ENCODE peak calls at places on chromosomes 16 and 17, in nine cellular contexts. M, D, P, B, G, O, K, R and Y are unnamed samples.

GRCh38 chr16:13958438-13958837 is 38.5 kb downstream of the ERCC4 start:
- DNase-seq in M (no peak), D (no peak), O (no peak), B (peak), R (no peak), K (no peak), P (peak), G (no peak), Y (no peak)

GRCh38 chr17:29789186-29790170 is 140.6 kb downstream of the SSH2 start:
- DNase-seq in B (no peak), K (peak), D (no peak), M (no peak), G (no peak), R (no peak), O (no peak), P (no peak), Y (peak)

GRCh38 chr16:50657251-50657650 is 23.9 kb downstream of the SNX20 start:
- DNase-seq in P (peak), B (no peak), R (no peak), M (no peak), G (no peak), O (no peak), K (no peak), D (no peak), Y (no peak)

GRCh38 chr16:81864646-81865382 is 85.7 kb downstream of the PLCG2 start:
- DNase-seq in B (no peak), O (no peak), G (no peak), R (no peak), M (no peak), K (no peak), P (no peak), D (no peak), Y (no peak)

GRCh38 chr17:38451840-38452529 is 23.7 kb downstream of the ARHGAP23 start:
- DNase-seq in M (no peak), B (peak), O (no peak), P (peak), R (peak), G (no peak), K (no peak), D (no peak), Y (peak)

GRCh38 chr17:61635913-61636432 is 45.0 kb upstream of the NACA2 start:
- DNase-seq in O (peak), K (peak), B (peak), D (no peak), G (no peak), M (peak), P (peak), R (peak), Y (peak)

GRCh38 chr17:41660221-41660711 is 28.4 kb upstream of the EIF1 start:
- DNase-seq in O (no peak), G (no peak), B (no peak), P (no peak), R (no peak), M (no peak), K (no peak), D (no peak), Y (no peak)

GRCh38 chr17:73343168-73343634 is 31.4 kb upstream of the CDC42EP4 start:
- DNase-seq in B (peak), D (no peak), R (peak), G (no peak), P (peak), K (no peak), O (no peak), M (no peak), Y (peak)

GRCh38 chr17:36870618-36871002 is 66.7 kb upstream of the LHX1 start:
- DNase-seq in P (no peak), K (no peak), R (no peak), B (no peak), D (no peak), O (no peak), M (no peak), G (no peak), Y (no peak)

GRCh38 chr17:28346746-28347246 is 10.5 kb downstream of the POLDIP2 start:
- DNase-seq in B (peak), R (no peak), K (no peak), O (no peak), D (no peak), P (peak), M (no peak), G (no peak), Y (no peak)

GRCh38 chr16:29862383-29862883 is 593 bp downstream of the CDIPT start:
- DNase-seq in G (no peak), R (peak), K (peak), B (peak), M (peak), O (no peak), D (no peak), P (peak), Y (peak)

GRCh38 chr17:56570199-56570598 is 23.3 kb upstream of the NOG start:
- DNase-seq in G (no peak), O (no peak), D (no peak), R (peak), P (no peak), M (no peak), B (no peak), K (peak), Y (peak)

GRCh38 chr17:56774650-56775049 is 59.1 kb downstream of the C17orf67 start:
- DNase-seq in B (no peak), G (no peak), K (no peak), R (no peak), M (no peak), D (no peak), P (no peak), O (no peak), Y (no peak)

GRCh38 chr16:72255785-72256184 is 83.8 kb upstream of the PMFBP1 start:
- DNase-seq in G (no peak), D (no peak), O (no peak), R (no peak), M (no peak), K (no peak), B (no peak), P (no peak), Y (peak)

GRCh38 chr17:28760987-28761562 is 17.3 kb downstream of the TRAF4 start:
- DNase-seq in R (no peak), K (peak), B (no peak), D (no peak), M (no peak), G (no peak), P (no peak), O (peak), Y (peak)

GRCh38 chr16:88013091-88013609 is 61.9 kb downstream of the BANP start:
- DNase-seq in D (no peak), K (no peak), R (peak), P (no peak), B (no peak), M (no peak), G (no peak), O (peak), Y (peak)

GRCh38 chr16:3640632-3641501 is 13.6 kb upstream of the DNASE1 start:
- DNase-seq in K (no peak), B (no peak), M (no peak), R (no peak), D (no peak), P (peak), G (no peak), O (no peak), Y (no peak)